ENCODE peak calls at places on chromosomes 5 and 9, in six cellular contexts. O is spleen, R is erythroblast, W is lower leg skin, U is body of pancreas, C is heart left ventricle. Y is an unnamed sample.

GRCh38 chr5:126139086-126139485 is 284.1 kb upstream of the GRAMD2B start:
- DNase-seq in C (no peak), R (no peak), W (no peak), U (no peak), O (no peak), Y (no peak)

GRCh38 chr9:113542741-113543140 is 79.2 kb downstream of the RGS3 start:
- DNase-seq in W (no peak), U (peak; percentile 19), R (peak; percentile 94), C (no peak), O (peak; percentile 77), Y (no peak)

GRCh38 chr5:113425909-113426308 is 8.9 kb downstream of the TSSK1B start:
- DNase-seq in O (no peak), W (no peak), R (no peak), U (no peak), C (no peak), Y (no peak)

GRCh38 chr5:71573611-71574010 is 13.5 kb upstream of the MCCC2 start:
- DNase-seq in O (no peak), R (no peak), C (no peak), W (no peak), U (no peak), Y (no peak)

GRCh38 chr9:83981126-83981871 is 694 bp downstream of the RMI1 start:
- DNase-seq in U (peak; percentile 79), C (peak; percentile 47), O (no peak), R (peak; percentile 67), W (no peak), Y (no peak)

GRCh38 chr5:115888027-115888426 is 46.3 kb downstream of the AP3S1 start:
- DNase-seq in O (no peak), C (no peak), U (no peak), R (peak; percentile 2), W (no peak), Y (no peak)

GRCh38 chr5:171223927-171224326 is 85.1 kb upstream of the TLX3 start:
- DNase-seq in O (no peak), W (no peak), U (no peak), C (no peak), R (no peak), Y (no peak)

GRCh38 chr9:113520109-113520642 is 56.6 kb downstream of the RGS3 start:
- DNase-seq in R (no peak), U (peak; percentile 77), C (no peak), O (no peak), W (no peak), Y (no peak)

GRCh38 chr5:178839319-178839704 is 20.4 kb upstream of the ZNF354B start:
- DNase-seq in C (peak; percentile 70), U (peak; percentile 85), O (peak; percentile 84), R (peak; percentile 45), W (no peak), Y (peak; percentile 28)

GRCh38 chr9:113541019-113541900 is 77.7 kb downstream of the RGS3 start:
- DNase-seq in W (no peak), O (peak; percentile 64), U (peak; percentile 66), R (peak; percentile 90), C (peak; percentile 47), Y (peak; percentile 46)

GRCh38 chr9:22111176-22111870 is 102.2 kb upstream of the CDKN2B start:
- DNase-seq in O (no peak), R (no peak), U (no peak), W (no peak), C (no peak), Y (no peak)

GRCh38 chr9:34575775-34576592 is 13.5 kb downstream of the CNTFR start:
- DNase-seq in O (no peak), C (no peak), W (no peak), U (no peak), R (no peak), Y (no peak)

GRCh38 chr9:1929722-1930621 is 85.2 kb upstream of the SMARCA2 start:
- DNase-seq in U (no peak), C (no peak), O (no peak), R (no peak), W (no peak), Y (no peak)

GRCh38 chr9:126664893-126665695 is 51.4 kb downstream of the LMX1B start:
- DNase-seq in O (no peak), C (no peak), W (no peak), R (no peak), U (no peak), Y (no peak)

GRCh38 chr5:29780401-29780800 is 1413.1 kb upstream of the CDH6 start:
- DNase-seq in O (no peak), R (no peak), C (no peak), W (no peak), U (no peak), Y (no peak)

GRCh38 chr5:74464512-74465209 is 175.9 kb downstream of the ENC1 start:
- DNase-seq in R (no peak), O (no peak), W (no peak), C (no peak), U (no peak), Y (no peak)

GRCh38 chr9:117987945-117988344 is 283.7 kb downstream of the TLR4 start:
- DNase-seq in C (no peak), W (no peak), O (no peak), U (no peak), R (no peak), Y (no peak)

GRCh38 chr9:137217276-137218211 is 4.5 kb downstream of the RNF208 start:
- DNase-seq in R (no peak), U (peak; percentile 93), C (peak; percentile 73), W (peak; percentile 94), O (no peak), Y (no peak)

GRCh38 chr5:72179816-72180440 is 72.7 kb downstream of the MAP1B start:
- DNase-seq in R (no peak), C (no peak), O (no peak), W (no peak), U (no peak), Y (no peak)

GRCh38 chr5:83474170-83474796 is 2.7 kb downstream of the VCAN start:
- DNase-seq in U (peak; percentile 68), O (peak; percentile 82), C (peak; percentile 87), R (peak; percentile 77), W (peak; percentile 95), Y (no peak)
- TF ChIP-seq POLR2A in U (peak; percentile 30), O (no peak), C (peak; percentile 29), R (no peak), W (no peak), Y (no peak)

GRCh38 chr5:2297991-2298390 is 415.3 kb upstream of the IRX4 start:
- DNase-seq in C (no peak), R (no peak), U (no peak), O (no peak), W (peak; percentile 74), Y (no peak)

GRCh38 chr5:2299388-2300220 is 416.9 kb upstream of the IRX4 start:
- DNase-seq in O (no peak), R (no peak), U (no peak), W (peak; percentile 78), C (no peak), Y (peak; percentile 18)

GRCh38 chr5:2298746-2299145 is 416.0 kb upstream of the IRX4 start:
- DNase-seq in W (peak; percentile 50), C (no peak), U (no peak), O (no peak), R (no peak), Y (no peak)

GRCh38 chr5:2293906-2294305 is 411.2 kb upstream of the IRX4 start:
- DNase-seq in C (no peak), U (no peak), W (peak; percentile 48), O (no peak), R (no peak), Y (no peak)

GRCh38 chr5:2295476-2295875 is 412.8 kb upstream of the IRX4 start:
- DNase-seq in W (peak; percentile 75), C (no peak), U (no peak), O (no peak), R (no peak), Y (no peak)
- TF ChIP-seq POLR2A in W (no peak), C (no peak), U (no peak), O (no peak), R (no peak), Y (no peak)

GRCh38 chr9:76373173-76373771 is 21.0 kb downstream of the RFK start:
- DNase-seq in C (peak; percentile 65), O (no peak), W (peak; percentile 87), U (peak; percentile 95), R (no peak), Y (no peak)

GRCh38 chr9:76377791-76378190 is 16.4 kb downstream of the RFK start:
- DNase-seq in W (no peak), O (no peak), U (no peak), C (no peak), R (no peak), Y (no peak)

GRCh38 chr9:76372345-76372744 is 21.9 kb downstream of the RFK start:
- DNase-seq in R (no peak), O (no peak), C (no peak), U (no peak), W (no peak), Y (no peak)

GRCh38 chr9:76373777-76374474 is 20.3 kb downstream of the RFK start:
- DNase-seq in W (no peak), R (no peak), U (no peak), C (no peak), O (no peak), Y (no peak)

DNA sequence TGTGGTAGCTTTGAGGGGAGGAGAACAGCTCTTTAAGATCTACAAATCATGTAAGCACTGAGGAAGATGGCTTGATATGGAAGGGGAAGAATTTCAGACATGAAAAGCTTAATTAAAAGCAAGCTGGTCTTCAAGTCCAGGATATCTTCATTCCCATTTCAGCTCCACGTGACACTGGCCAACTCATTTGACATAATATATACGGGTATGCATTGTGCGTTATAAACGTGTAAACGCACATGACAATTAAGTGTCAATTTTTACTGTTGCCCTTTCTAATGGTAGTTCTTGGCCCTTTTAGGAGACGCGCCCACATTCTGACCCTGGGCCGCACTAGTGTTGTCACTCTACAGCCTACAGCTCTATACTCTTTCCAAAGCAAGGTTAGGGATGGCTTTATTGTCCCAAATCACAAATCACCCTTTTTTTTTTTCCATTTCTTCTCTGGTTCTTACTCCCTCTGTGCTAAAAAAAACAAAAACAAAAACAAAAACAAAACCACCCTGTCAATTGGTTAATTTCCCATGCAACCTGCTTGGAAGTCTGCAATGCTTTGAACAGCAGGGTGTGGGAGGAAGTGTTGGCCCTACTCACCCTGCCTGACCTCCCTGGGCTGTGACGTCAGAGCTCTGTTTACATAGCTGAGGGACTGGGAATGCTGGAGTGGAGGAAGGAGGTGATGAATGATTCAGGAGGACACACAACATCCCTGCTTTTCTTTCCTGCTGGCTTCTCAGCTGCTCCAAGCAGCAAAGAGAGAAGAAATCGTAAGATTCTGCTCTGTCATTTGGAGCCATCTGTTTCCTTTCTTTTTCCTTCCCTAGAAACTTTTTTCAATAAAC is 19.3 kb downstream of the RFK start:
- DNase-seq in R (no peak), W (no peak), U (peak; percentile 94), O (no peak), C (peak; percentile 86), Y (peak; percentile 91)
- TF ChIP-seq POLR2A in R (no peak), W (no peak), U (peak; percentile 35), O (no peak), C (no peak), Y (no peak)

GRCh38 chr5:153965102-153965645 is 73.5 kb downstream of the FAM114A2 start:
- DNase-seq in U (peak; percentile 46), O (no peak), C (no peak), W (no peak), R (peak; percentile 48), Y (peak; percentile 66)
- TF ChIP-seq POLR2A in U (no peak), O (no peak), C (no peak), W (no peak), R (no peak), Y (no peak)